ENCODE peak calls at places on chromosomes 7 and 10, in five cellular contexts. O, Z, J, B and G are unnamed samples.

GRCh38 chr7:45576249-45576929 is 2.2 kb downstream of the ADCY1 start:
- DNase-seq in O (no peak), Z (no peak), J (no peak), B (no peak), G (no peak)

GRCh38 chr10:6069101-6069931 is 7.1 kb upstream of the IL2RA start:
- DNase-seq in O (no peak), Z (no peak), J (no peak), B (peak), G (no peak)

GRCh38 chr10:127027786-127028185 is 122.6 kb downstream of the DOCK1 start:
- DNase-seq in O (no peak), Z (peak), J (no peak), B (no peak), G (no peak)

GRCh38 chr10:30671011-30671616 is 41.6 kb upstream of the LYZL2 start:
- DNase-seq in O (peak), Z (no peak), J (peak), B (peak), G (peak)

GRCh38 chr10:63376560-63377304 is 89.0 kb downstream of the JMJD1C start:
- DNase-seq in O (no peak), Z (no peak), J (no peak), B (peak), G (peak)

GRCh38 chr10:46306550-46307184 is 19.9 kb downstream of the ANTXRL start:
- DNase-seq in O (no peak), Z (no peak), J (no peak), B (no peak), G (no peak)

GRCh38 chr7:12386237-12386839 is 17.3 kb downstream of the VWDE start:
- DNase-seq in O (no peak), Z (no peak), J (no peak), B (no peak), G (no peak)

GRCh38 chr10:118562877-118563276 is 32.6 kb downstream of the PRLHR start:
- DNase-seq in O (no peak), Z (no peak), J (no peak), B (no peak), G (no peak)

GRCh38 chr10:104120903-104121484 is 977 bp upstream of the SFR1 start:
- DNase-seq in O (peak), Z (peak), J (peak), B (peak), G (peak)

GRCh38 chr7:4025694-4026615 is 656.1 kb upstream of the FOXK1 start:
- DNase-seq in O (no peak), Z (no peak), J (no peak), B (no peak), G (no peak)

GRCh38 chr10:1557081-1557480 is 180.2 kb downstream of the ADARB2 start:
- DNase-seq in O (no peak), Z (no peak), J (no peak), B (no peak), G (no peak)

GRCh38 chr7:44631458-44632115 is 25.2 kb downstream of the OGDH start:
- DNase-seq in O (no peak), Z (no peak), J (no peak), B (no peak), G (no peak)

GRCh38 chr10:114310346-114310745 is 71.3 kb downstream of the VWA2 start:
- DNase-seq in O (no peak), Z (no peak), J (no peak), B (no peak), G (no peak)

GRCh38 chr7:100220833-100221718 is 1.3 kb downstream of the PVRIG start:
- DNase-seq in O (no peak), Z (no peak), J (no peak), B (peak), G (no peak)

GRCh38 chr7:24406053-24406561 is 122.1 kb downstream of the NPY start:
- DNase-seq in O (no peak), Z (no peak), J (no peak), B (no peak), G (no peak)

GRCh38 chr10:28331821-28332220 is 29.0 kb upstream of the MPP7 start:
- DNase-seq in O (peak), Z (no peak), J (no peak), B (no peak), G (peak)

GRCh38 chr10:104054430-104054829 is 31.2 kb downstream of the COL17A1 start:
- DNase-seq in O (peak), Z (no peak), J (no peak), B (no peak), G (no peak)

GRCh38 chr7:24368161-24368560 is 84.2 kb downstream of the NPY start:
- DNase-seq in O (no peak), Z (no peak), J (no peak), B (no peak), G (no peak)

GRCh38 chr7:7265057-7265456 is 82.7 kb downstream of the C1GALT1 start:
- DNase-seq in O (no peak), Z (no peak), J (no peak), B (no peak), G (no peak)

GRCh38 chr7:116468534-116468933 is 31.0 kb upstream of the CAV2 start:
- DNase-seq in O (no peak), Z (no peak), J (no peak), B (no peak), G (no peak)

GRCh38 chr7:138875794-138876193 is 77.8 kb upstream of the ATP6V0A4 start:
- DNase-seq in O (peak), Z (no peak), J (no peak), B (no peak), G (peak)

GRCh38 chr7:24826662-24827020 is 69.4 kb upstream of the GSDME start:
- DNase-seq in O (no peak), Z (no peak), J (no peak), B (no peak), G (no peak)

GRCh38 chr7:4682621-4683042 is 537 bp downstream of the FOXK1 start:
- DNase-seq in O (peak), Z (peak), J (peak), B (no peak), G (no peak)

GRCh38 chr7:120052884-120053382 is 220.0 kb upstream of the KCND2 start:
- DNase-seq in O (no peak), Z (peak), J (no peak), B (no peak), G (peak)

GRCh38 chr7:149471289-149471953 is 10.6 kb upstream of the ZNF777 start:
- DNase-seq in O (no peak), Z (no peak), J (no peak), B (no peak), G (no peak)

GRCh38 chr10:49071221-49071761 is 44.0 kb downstream of the VSTM4 start:
- DNase-seq in O (no peak), Z (no peak), J (no peak), B (no peak), G (no peak)

GRCh38 chr7:140596751-140597424 is 43.7 kb downstream of the DENND2A start:
- DNase-seq in O (no peak), Z (no peak), J (no peak), B (no peak), G (no peak)